ENCODE peak calls at places on chromosome 1, in nine cellular contexts. M, N, Y, K, I, E, T, H and Q are unnamed samples.

GRCh38 chr1:245969274-245969673 is 537.8 kb downstream of the SMYD3 start:
- DNase-seq in M (peak; percentile 73), Y (no peak), K (no peak), N (no peak), H (no peak), I (no peak), E (no peak), T (no peak), Q (no peak)

GRCh38 chr1:208149776-208150514 is 94.2 kb downstream of the PLXNA2 start:
- DNase-seq in E (no peak), K (no peak), I (peak; percentile 63), H (no peak), T (no peak), N (peak; percentile 38), M (no peak), Y (no peak), Q (no peak)

GRCh38 chr1:111399792-111400610 is 27.5 kb downstream of the OVGP1 start:
- DNase-seq in E (no peak), M (peak; percentile 22), T (peak; percentile 68), N (peak; percentile 54), Y (peak; percentile 54), K (peak; percentile 3), H (peak; percentile 25), I (no peak), Q (peak; percentile 17)

GRCh38 chr1:39396671-39397070 is 94.8 kb upstream of the BMP8A start:
- DNase-seq in E (no peak), T (no peak), N (no peak), H (no peak), Y (no peak), I (no peak), M (no peak), K (no peak), Q (no peak)

GRCh38 chr1:165793951-165794350 is 25.3 kb upstream of the TMCO1 start:
- DNase-seq in K (no peak), Y (no peak), N (no peak), H (no peak), E (no peak), M (no peak), T (no peak), I (no peak), Q (no peak)

GRCh38 chr1:159896086-159896930 is 3.7 kb downstream of the CFAP45 start:
- DNase-seq in N (no peak), H (no peak), K (no peak), T (no peak), I (no peak), Y (no peak), E (no peak), M (no peak), Q (no peak)

GRCh38 chr1:87473203-87473661 is 144.6 kb downstream of the LMO4 start:
- DNase-seq in H (no peak), T (no peak), N (no peak), K (no peak), Y (no peak), M (no peak), E (no peak), I (no peak), Q (no peak)

GRCh38 chr1:6345460-6345859 is 48.1 kb downstream of the ACOT7 start:
- DNase-seq in N (no peak), M (no peak), E (no peak), Y (no peak), T (no peak), K (no peak), I (no peak), H (no peak), Q (no peak)

GRCh38 chr1:114269539-114269938 is 115.9 kb upstream of the SYT6 start:
- DNase-seq in H (no peak), T (no peak), Y (no peak), M (no peak), N (no peak), K (no peak), I (no peak), E (no peak), Q (no peak)

GRCh38 chr1:154352245-154352580 is 26.9 kb downstream of the ATP8B2 start:
- DNase-seq in M (no peak), K (no peak), I (no peak), T (no peak), N (no peak), Y (no peak), H (no peak), E (no peak), Q (peak; percentile 2)

GRCh38 chr1:185694081-185694480 is 40.1 kb upstream of the HMCN1 start:
- DNase-seq in N (no peak), Y (no peak), K (peak; percentile 58), I (no peak), M (no peak), H (no peak), E (no peak), T (no peak), Q (no peak)